ENCODE peak calls at places on chromosomes 13 and 19, in seven cellular contexts. P is activated CD8-positive, alpha-beta memory T cell treated with anti-CD3 and anti-CD28 coated beads for 48 hours; F is NCI-H526 treated with DMSO at 0.1 percent for 48 hours; K is 8988T; S is GDM1; H is endodermal cell; O is iPS DF 6.9. U is an unnamed sample.

GRCh38 chr13:37011002-37011401 is 10.4 kb downstream of the EXOSC8 start:
- DNase-seq in P (no peak), F (no peak), K (no peak), S (no peak), H (no peak), O (no peak), U (no peak)

GRCh38 chr13:28533049-28533436 is 38.1 kb upstream of the FLT1 start:
- DNase-seq in P (no peak), F (no peak), K (no peak), S (no peak), H (no peak), O (no peak), U (peak)

GRCh38 chr13:25213716-25214115 is 41.6 kb upstream of the AMER2 start:
- DNase-seq in P (no peak), F (no peak), K (no peak), S (no peak), H (peak), O (no peak), U (peak)

GRCh38 chr13:73274147-73274546 is 215.3 kb downstream of the KLF5 start:
- DNase-seq in P (no peak), F (no peak), K (no peak), S (no peak), H (no peak), O (no peak), U (no peak)

GRCh38 chr13:60226507-60226906 is 62.8 kb upstream of the DIAPH3 start:
- DNase-seq in P (no peak), F (no peak), K (no peak), S (no peak), H (peak), O (no peak), U (peak)

GRCh38 chr13:106566682-106567420 is 1.1 kb downstream of the ARGLU1 start:
- DNase-seq in P (peak), F (peak), K (peak), S (peak), H (peak), O (no peak), U (peak)

GRCh38 chr19:39078436-39079200 is 5.5 kb upstream of the ACP7 start:
- DNase-seq in P (no peak), F (no peak), K (peak), S (no peak), H (no peak), O (no peak), U (peak)

GRCh38 chr19:3575949-3576673 is 3.4 kb downstream of the HMG20B start:
- DNase-seq in P (no peak), F (no peak), K (no peak), S (no peak), H (no peak), O (no peak), U (no peak)

GRCh38 chr19:33767898-33768413 is 28.7 kb upstream of the KCTD15 start:
- DNase-seq in P (no peak), F (no peak), K (no peak), S (no peak), H (peak), O (peak), U (peak)

GRCh38 chr13:109412232-109412935 is 374.0 kb downstream of the IRS2 start:
- DNase-seq in P (no peak), F (peak), K (no peak), S (no peak), H (peak), O (no peak), U (peak)

GRCh38 chr19:19021115-19021514 is 12.2 kb downstream of the SUGP2 start:
- DNase-seq in P (no peak), F (no peak), K (no peak), S (no peak), H (no peak), O (no peak), U (no peak)

GRCh38 chr19:3193256-3194062 is 7.7 kb downstream of the NCLN start:
- DNase-seq in P (no peak), F (no peak), K (no peak), S (peak), H (no peak), O (no peak), U (no peak)

GRCh38 chr19:384801-385169 is 24.2 kb downstream of the C2CD4C start:
- DNase-seq in P (no peak), F (peak), K (no peak), S (no peak), H (no peak), O (no peak), U (no peak)

GRCh38 chr13:33106656-33107402 is 90.6 kb downstream of the KL start:
- DNase-seq in P (no peak), F (no peak), K (no peak), S (no peak), H (no peak), O (no peak), U (no peak)

U was measured in islet precursor cell.